ENCODE peak calls at places on chromosomes 16 and 17, in five cellular contexts. A is H1, Y is ascending aorta, O is aorta, T is left lung. X is an unnamed sample. For H3K9me3 and H3K4me1, the result is how much of the 10 kb centered on the place peaks cover.

GRCh38 chr17:20273741-20274500 is 193.4 kb downstream of the LGALS9B start:
- DNase-seq in A (no peak), O (no peak), T (no peak), Y (no peak), X (no peak)

GRCh38 chr16:11233727-11234376 is 22.2 kb downstream of the SOCS1 start:
- DNase-seq in O (no peak), Y (no peak), T (no peak), A (peak), X (no peak)

GRCh38 chr17:48153711-48154642 is 46.4 kb downstream of the SNX11 start:
- DNase-seq in Y (no peak), O (no peak), A (no peak), T (no peak), X (no peak)

GRCh38 chr16:48936811-48937210 is 326.8 kb upstream of the N4BP1 start:
- DNase-seq in T (no peak), Y (no peak), A (no peak), O (no peak), X (no peak)

GRCh38 chr17:61460796-61461585 is 8.8 kb downstream of the TBX4 start:
- DNase-seq in Y (peak), A (peak), T (no peak), O (no peak), X (no peak)

GRCh38 chr17:74159226-74159840 is 44.1 kb upstream of the RPL38 start:
- DNase-seq in Y (peak), O (no peak), T (no peak), A (no peak), X (no peak)

GRCh38 chr17:72409405-72410002 is 288.7 kb downstream of the SOX9 start:
- DNase-seq in O (no peak), Y (no peak), T (no peak), A (no peak), X (no peak)

GRCh38 chr16:11395008-11395948 is 50.0 kb downstream of the RMI2 start:
- DNase-seq in T (no peak), Y (no peak), A (no peak), O (peak), X (no peak)

GRCh38 chr16:68898026-68898425 is 54.7 kb downstream of the TANGO6 start:
- DNase-seq in T (no peak), O (no peak), Y (no peak), A (no peak), X (no peak)

GRCh38 chr16:5030251-5030870 is 3.4 kb downstream of the NAGPA start:
- DNase-seq in A (no peak), T (peak), O (peak), Y (no peak), X (peak)

GRCh38 chr16:5916711-5917191 is 819.2 kb upstream of the EEF2KMT start:
- DNase-seq in O (no peak), Y (no peak), A (no peak), T (no peak), X (no peak)

GRCh38 chr16:35725949-35726348 is 2266.5 kb downstream of the TP53TG3F start:
- DNase-seq in Y (peak), A (no peak), O (no peak), T (no peak), X (no peak)
- H3K9me3 ChIP-seq in Y (under half), A (half or more), O (under half), T (under half), X (under half)

GRCh38 chr17:79628861-79629547 is 18.2 kb upstream of the RBFOX3 start:
- DNase-seq in O (peak), A (peak), T (peak), Y (peak), X (peak)
- H3K4me1 ChIP-seq in O (under half), A (under half), T (under half), Y (under half), X (under half)

GRCh38 chr16:64892843-64893242 is 229.0 kb downstream of the CDH11 start:
- DNase-seq in Y (no peak), O (no peak), T (no peak), A (no peak), X (no peak)
- H3K9me3 ChIP-seq in Y (under half), O (under half), T (under half), A (under half), X (under half)

DNA sequence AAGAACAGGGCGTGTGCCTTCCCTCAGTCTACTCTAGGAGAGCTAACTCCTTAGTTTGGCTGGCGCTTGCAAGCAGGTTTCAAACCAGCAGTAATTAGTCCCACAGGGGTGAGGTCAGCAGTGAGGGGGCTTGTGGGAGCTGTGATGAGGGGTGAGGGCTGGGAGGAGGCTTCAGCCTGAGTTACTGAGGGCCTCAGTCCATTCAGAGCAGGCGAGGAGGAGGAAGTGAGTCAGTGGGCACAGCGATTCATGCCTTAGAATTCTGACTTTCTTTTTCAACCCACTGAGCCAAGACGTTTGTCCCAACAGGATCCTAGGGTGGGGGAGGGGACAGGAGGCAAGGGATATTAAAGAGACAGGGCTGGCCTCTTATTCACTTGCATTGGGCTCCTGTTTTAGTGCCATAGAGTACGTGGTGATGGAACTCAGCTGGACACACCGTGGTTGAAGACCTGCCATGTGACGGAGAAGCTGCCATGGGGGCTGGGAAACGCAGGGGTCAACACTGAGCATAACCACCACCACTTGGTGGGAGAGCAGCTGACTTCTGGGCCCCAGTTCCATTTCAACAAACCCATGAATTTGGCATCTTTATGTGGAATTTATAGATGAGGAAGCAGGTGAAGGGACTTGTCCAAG is 8.3 kb upstream of the ITGA3 start:
- DNase-seq in O (no peak), Y (peak), A (no peak), T (no peak), X (no peak)
- H3K4me1 ChIP-seq in O (under half), Y (under half), A (under half), T (half or more), X (under half)

GRCh38 chr17:82944990-82945389 is 105.2 kb upstream of the ZNF750 start:
- DNase-seq in T (no peak), O (no peak), Y (no peak), A (no peak), X (no peak)

GRCh38 chr17:82947051-82947991 is 107.5 kb upstream of the ZNF750 start:
- DNase-seq in T (no peak), O (peak), A (no peak), Y (no peak), X (no peak)

GRCh38 chr17:82948081-82948511 is 108.3 kb upstream of the ZNF750 start:
- DNase-seq in T (peak), A (no peak), O (no peak), Y (no peak), X (peak)

GRCh38 chr17:82943751-82944150 is 103.9 kb upstream of the ZNF750 start:
- DNase-seq in Y (no peak), A (no peak), O (no peak), T (peak), X (no peak)

GRCh38 chr17:82946081-82946480 is 106.3 kb upstream of the ZNF750 start:
- DNase-seq in Y (no peak), T (no peak), O (no peak), A (no peak), X (no peak)
- H3K9me3 ChIP-seq in Y (under half), T (under half), O (under half), A (half or more), X (under half)

DNA sequence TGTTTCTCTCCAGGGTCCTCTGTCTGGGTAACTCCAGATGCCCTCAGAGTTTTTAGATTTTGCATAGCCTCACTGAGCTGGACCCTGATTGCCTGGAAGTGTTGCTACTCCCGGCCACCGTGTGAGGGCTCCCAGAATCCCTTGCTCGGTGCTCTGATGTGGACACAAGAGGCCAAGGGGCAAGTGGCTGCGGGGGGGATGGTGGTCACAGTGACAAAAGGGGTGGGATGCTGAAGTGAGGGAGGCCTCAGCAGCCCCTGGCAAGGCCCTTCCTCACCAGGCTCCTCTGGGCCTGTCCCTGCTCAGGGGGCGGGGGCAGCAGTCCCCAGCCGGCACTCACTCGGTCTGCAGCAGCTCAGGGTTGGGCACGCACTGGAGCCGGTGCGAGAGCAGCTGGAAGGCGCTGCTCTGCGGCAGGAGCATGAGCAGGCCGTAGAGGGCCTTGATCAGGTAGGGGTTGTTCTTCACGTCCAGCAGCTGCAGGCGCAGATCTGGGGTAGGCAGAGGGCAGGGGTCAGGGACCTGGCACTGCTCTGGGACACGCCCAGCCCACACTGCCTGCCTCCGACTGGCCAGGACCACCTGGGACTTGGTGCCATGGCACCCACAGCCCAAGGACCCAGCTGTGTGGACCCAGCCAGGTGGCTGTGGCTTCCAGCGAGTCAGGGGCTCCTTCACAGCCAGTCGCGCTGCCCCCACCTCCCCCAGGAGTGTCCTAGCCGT is 6.8 kb upstream of the MTSS2 start:
- DNase-seq in O (no peak), Y (no peak), T (peak), A (no peak), X (no peak)
- H3K4me1 ChIP-seq in O (under half), Y (half or more), T (half or more), A (under half), X (half or more)

DNA sequence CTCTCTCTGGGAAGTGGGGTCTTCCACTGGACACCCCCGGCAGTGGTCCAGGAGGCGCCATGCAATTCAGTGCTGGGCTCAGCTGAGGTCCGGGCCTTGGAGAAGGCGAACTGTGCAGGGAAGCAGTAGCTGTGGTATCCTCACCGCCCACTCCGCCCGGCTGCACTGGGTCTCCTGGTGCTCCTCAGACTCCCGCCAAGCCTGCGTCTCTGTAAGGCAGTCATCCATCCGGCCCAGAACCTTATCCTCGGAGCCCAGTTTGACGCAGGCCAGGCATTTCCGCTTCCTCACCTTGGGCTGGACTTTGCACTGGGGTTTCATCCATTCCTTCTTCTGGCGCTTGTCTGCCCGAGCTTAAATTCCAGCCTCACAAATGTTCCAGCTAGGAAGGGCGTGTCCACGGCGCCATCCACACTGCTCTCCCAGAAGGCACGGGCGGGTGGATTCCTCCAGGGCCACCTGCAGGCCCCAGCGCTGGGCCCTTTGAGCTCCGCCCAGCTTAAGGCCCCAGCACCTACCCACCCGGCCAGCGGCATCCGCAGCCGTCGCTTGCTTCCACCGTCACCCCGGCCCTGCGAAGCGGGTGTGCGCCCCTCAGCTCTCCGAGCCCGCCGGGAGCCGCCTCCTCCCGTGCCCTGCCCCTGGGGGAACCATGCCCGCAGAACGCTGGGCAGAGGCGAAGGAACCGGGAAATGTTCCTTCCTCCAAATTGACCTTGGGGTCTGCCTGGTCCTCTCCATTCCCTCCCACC is 1884.8 kb downstream of the TP53TG3F start:
- DNase-seq in A (no peak), Y (no peak), T (peak), O (no peak), X (no peak)
- H3K9me3 ChIP-seq in A (under half), Y (under half), T (under half), O (under half), X (under half)

GRCh38 chr17:18108400-18109312 is at the start of gene MYO15A:
- DNase-seq in A (no peak), Y (no peak), T (no peak), O (no peak), X (no peak)
- H3K4me1 ChIP-seq in A (under half), Y (under half), T (under half), O (under half), X (under half)

DNA sequence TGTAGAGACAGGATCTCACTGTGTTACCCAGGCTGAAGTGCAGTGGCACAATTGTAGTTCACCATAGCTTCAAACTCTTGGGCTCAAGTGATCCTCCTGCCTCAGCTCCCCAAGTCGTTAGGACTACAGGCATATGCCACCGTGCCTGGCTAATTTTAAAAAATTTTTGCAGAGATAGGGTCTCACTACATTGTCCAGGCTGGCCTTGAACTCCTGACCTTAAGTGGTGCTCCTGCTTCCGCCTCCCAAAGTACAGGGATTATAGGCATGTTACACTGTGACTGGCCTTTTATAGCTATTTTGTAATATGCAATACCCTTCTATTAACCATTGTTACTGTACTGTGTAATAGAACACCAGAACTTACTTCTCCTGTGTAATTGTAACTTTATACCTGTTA is 139.3 kb upstream of the ZNF267 start:
- DNase-seq in T (no peak), Y (no peak), O (no peak), A (no peak), X (no peak)
- H3K9me3 ChIP-seq in T (under half), Y (half or more), O (under half), A (under half), X (half or more)